ENCODE peak calls at places on chromosomes 16 and 17, in five cellular contexts. Y is HEK293T, C is mesendoderm, F is AG09319, J is spleen. E is an unnamed sample.
A peak's percentile ranks its signal among the peaks of the same experiment; 100 is the strongest.

GRCh38 chr17:39219647-39220154 is 6.0 kb downstream of the STAC2 start:
- DNase-seq in Y (no peak), F (no peak), C (no peak), J (no peak), E (no peak)

GRCh38 chr16:21314339-21314738 is 36.2 kb upstream of the CRYM start:
- DNase-seq in F (no peak), Y (no peak), J (no peak), C (no peak), E (no peak)

GRCh38 chr17:27871407-27871806 is 21.8 kb downstream of the LYRM9 start:
- DNase-seq in Y (no peak), F (no peak), C (no peak), J (no peak), E (no peak)

GRCh38 chr16:77290451-77291110 is 91.4 kb downstream of the SYCE1L start:
- DNase-seq in Y (no peak), J (no peak), C (no peak), F (no peak), E (no peak)

GRCh38 chr17:13642188-13642587 is 40.5 kb upstream of the HS3ST3A1 start:
- DNase-seq in Y (no peak), F (no peak), C (no peak), J (no peak), E (no peak)

GRCh38 chr17:42891539-42892152 is 9.0 kb upstream of the G6PC1 start:
- DNase-seq in C (peak; percentile 28), Y (peak; percentile 45), F (no peak), J (no peak), E (no peak)

GRCh38 chr17:42135664-42136653 is 13.4 kb downstream of the HSPB9 start:
- DNase-seq in J (peak; percentile 86), F (no peak), C (peak; percentile 74), Y (no peak), E (peak; percentile 37)

GRCh38 chr16:79883494-79883893 is 283.0 kb upstream of the MAF start:
- DNase-seq in Y (no peak), J (no peak), F (no peak), C (no peak), E (no peak)

GRCh38 chr16:53071748-53072301 is 17.0 kb downstream of the CHD9 start:
- DNase-seq in C (no peak), Y (no peak), F (no peak), J (no peak), E (no peak)

GRCh38 chr17:80663783-80664206 is 119.2 kb downstream of the RPTOR start:
- DNase-seq in Y (no peak), J (no peak), C (no peak), F (no peak), E (peak; percentile 25)

GRCh38 chr16:35311475-35311874 is 1852.1 kb downstream of the TP53TG3F start:
- DNase-seq in C (no peak), Y (no peak), F (no peak), J (no peak), E (no peak)

GRCh38 chr16:20941635-20941926 is 41.0 kb downstream of the LYRM1 start:
- DNase-seq in Y (no peak), J (no peak), C (no peak), F (no peak), E (no peak)

E was measured in K562.